ENCODE peak calls at places on chromosomes 11 and 22, in six cellular contexts. M, T, V, Z, F and X are unnamed samples.

GRCh38 chr11:71330996-71331395 is 78.6 kb upstream of the SHANK2 start:
- DNase-seq in M (no peak), T (no peak), V (no peak), Z (no peak), F (no peak), X (no peak)

GRCh38 chr11:11407065-11407737 is 54.2 kb upstream of the CSNK2A3 start:
- DNase-seq in M (no peak), T (no peak), V (no peak), Z (no peak), F (no peak), X (no peak)

GRCh38 chr11:128919192-128919591 is 23.5 kb downstream of the TP53AIP1 start:
- DNase-seq in M (no peak), T (no peak), V (no peak), Z (no peak), F (no peak), X (no peak)

GRCh38 chr22:26826431-26826935 is 169.1 kb downstream of the MIAT start:
- DNase-seq in M (no peak), T (no peak), V (no peak), Z (no peak), F (no peak), X (no peak)

GRCh38 chr22:49326558-49326957 is 501.1 kb downstream of the BRD1 start:
- DNase-seq in M (peak; percentile 64), T (no peak), V (no peak), Z (no peak), F (no peak), X (no peak)

GRCh38 chr11:12715941-12716340 is 41.7 kb downstream of the TEAD1 start:
- DNase-seq in M (no peak), T (no peak), V (no peak), Z (no peak), F (no peak), X (no peak)

GRCh38 chr22:19086417-19086816 is 35.8 kb downstream of the DGCR2 start:
- DNase-seq in M (no peak), T (no peak), V (no peak), Z (no peak), F (no peak), X (no peak)

GRCh38 chr22:30860176-30861105 is 108.1 kb downstream of the MORC2 start:
- DNase-seq in M (peak; percentile 88), T (peak; percentile 2), V (no peak), Z (no peak), F (no peak), X (no peak)

GRCh38 chr11:119699227-119699626 is 29.8 kb downstream of the NECTIN1 start:
- DNase-seq in M (no peak), T (peak; percentile 84), V (peak; percentile 15), Z (no peak), F (peak; percentile 68), X (peak; percentile 46)

GRCh38 chr11:69439127-69439526 is 42.3 kb upstream of the LINC01488 start:
- DNase-seq in M (no peak), T (no peak), V (no peak), Z (peak; percentile 68), F (no peak), X (no peak)

GRCh38 chr11:69438286-69438920 is 43.1 kb upstream of the LINC01488 start:
- DNase-seq in M (no peak), T (no peak), V (no peak), Z (peak; percentile 25), F (no peak), X (no peak)

GRCh38 chr11:69437001-69437875 is 44.2 kb upstream of the LINC01488 start:
- DNase-seq in M (no peak), T (peak; percentile 81), V (no peak), Z (peak; percentile 60), F (peak; percentile 82), X (peak; percentile 29)

GRCh38 chr11:69436041-69436982 is 45.2 kb upstream of the LINC01488 start:
- DNase-seq in M (no peak), T (no peak), V (no peak), Z (no peak), F (no peak), X (no peak)

DNA sequence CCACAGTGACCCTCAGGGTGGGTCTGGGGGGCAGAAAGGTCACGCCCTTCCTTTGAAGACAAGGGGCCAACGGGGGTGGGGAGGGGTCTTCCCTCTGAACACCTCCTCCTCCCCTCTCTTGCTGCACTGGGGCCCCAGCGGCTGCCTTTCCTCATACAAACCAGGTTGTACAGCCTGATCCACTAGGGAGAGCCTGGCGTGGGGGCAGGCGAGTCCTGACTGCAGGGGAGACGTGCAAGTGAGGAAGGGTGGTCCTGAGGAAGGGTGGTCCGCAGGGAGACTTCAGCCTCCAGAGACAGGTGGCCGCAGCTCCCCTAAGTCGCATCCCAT is 43.6 kb upstream of the LINC01488 start:
- DNase-seq in M (no peak), T (no peak), V (no peak), Z (no peak), F (no peak), X (no peak)
- H3K4me1 ChIP-seq in M (peaks cover 11% of the 10 kb centered on the region), T (peaks cover 26% of the 10 kb centered on the region), V (peaks cover 6% of the 10 kb centered on the region), Z (peaks cover 64% of the 10 kb centered on the region), F (peaks cover 50% of the 10 kb centered on the region), X (peaks cover 11% of the 10 kb centered on the region)

DNA sequence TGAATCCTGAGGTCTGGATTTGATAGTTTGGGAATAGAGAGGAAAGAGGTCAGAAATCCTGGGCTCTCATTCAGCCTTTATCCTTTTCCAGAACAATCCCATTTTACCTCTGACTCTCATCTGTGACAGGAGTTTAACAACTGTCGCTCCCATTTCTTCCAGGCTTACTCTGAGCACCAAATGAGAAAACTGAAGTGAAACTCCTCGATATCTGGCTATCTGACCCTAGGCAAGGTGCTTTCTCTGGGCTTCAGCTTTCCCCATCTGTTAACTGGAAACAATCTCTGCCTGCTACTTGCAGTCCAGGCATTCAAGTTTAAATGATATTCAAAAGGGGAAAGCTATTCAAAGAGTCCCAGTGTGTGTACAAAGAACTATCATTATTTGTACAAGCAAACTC is 50.1 kb downstream of the NRXN2 start:
- DNase-seq in M (no peak), T (no peak), V (no peak), Z (no peak), F (no peak), X (no peak)
- H3K4me1 ChIP-seq in M (peaks cover 14% of the 10 kb centered on the region), T (no peaks in the 10 kb centered on the region), V (peaks cover 10% of the 10 kb centered on the region), Z (peaks cover 19% of the 10 kb centered on the region), F (peaks cover 6% of the 10 kb centered on the region), X (no peaks in the 10 kb centered on the region)

DNA sequence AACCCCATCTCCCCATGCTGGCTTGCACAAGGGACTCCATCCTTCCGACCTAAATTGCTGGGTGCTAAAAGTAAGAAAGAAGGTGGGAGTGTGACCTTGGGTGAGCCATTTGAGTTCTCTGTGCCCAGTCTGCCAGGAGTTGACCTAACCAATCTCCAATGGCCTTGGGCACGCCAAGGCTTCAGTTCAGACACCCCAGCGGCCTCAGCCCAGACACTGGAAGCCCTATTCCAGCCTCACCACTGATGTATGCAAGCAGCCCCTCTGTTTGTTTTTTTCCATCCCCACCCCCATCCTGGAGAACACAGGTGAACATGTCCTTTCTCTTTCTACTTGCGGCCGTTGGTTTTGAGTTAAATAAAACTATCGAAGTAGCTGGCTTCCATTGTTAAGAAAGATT is 31.9 kb downstream of the MYH9 start:
- DNase-seq in M (no peak), T (no peak), V (no peak), Z (no peak), F (no peak), X (no peak)
- H3K4me1 ChIP-seq in M (peaks cover 99% of the 10 kb centered on the region), T (peaks cover 57% of the 10 kb centered on the region), V (peaks cover 92% of the 10 kb centered on the region), Z (peaks cover 25% of the 10 kb centered on the region), F (peaks cover 90% of the 10 kb centered on the region), X (peaks cover 15% of the 10 kb centered on the region)

GRCh38 chr11:65114538-65115171 is 2.8 kb downstream of the ZNHIT2 start:
- DNase-seq in M (no peak), T (no peak), V (no peak), Z (no peak), F (no peak), X (no peak)
- H3K4me1 ChIP-seq in M (peaks cover 60% of the 10 kb centered on the region), T (peaks cover 27% of the 10 kb centered on the region), V (peaks cover 48% of the 10 kb centered on the region), Z (peaks cover 9% of the 10 kb centered on the region), F (peaks cover 38% of the 10 kb centered on the region), X (peaks cover 25% of the 10 kb centered on the region)

GRCh38 chr11:96257972-96258951 is 84.7 kb downstream of the MAML2 start:
- DNase-seq in M (no peak), T (no peak), V (no peak), Z (no peak), F (no peak), X (no peak)
- H3K4me1 ChIP-seq in M (peaks cover 81% of the 10 kb centered on the region), T (peaks cover 35% of the 10 kb centered on the region), V (peaks cover 71% of the 10 kb centered on the region), Z (peaks cover 7% of the 10 kb centered on the region), F (peaks cover 54% of the 10 kb centered on the region), X (peaks cover 20% of the 10 kb centered on the region)

GRCh38 chr11:134226806-134227325 is 2.4 kb downstream of the VPS26B start:
- DNase-seq in M (no peak), T (no peak), V (no peak), Z (no peak), F (no peak), X (no peak)
- H3K4me1 ChIP-seq in M (peaks cover 76% of the 10 kb centered on the region), T (peaks cover 17% of the 10 kb centered on the region), V (peaks cover 20% of the 10 kb centered on the region), Z (peaks cover 19% of the 10 kb centered on the region), F (peaks cover 20% of the 10 kb centered on the region), X (peaks cover 23% of the 10 kb centered on the region)

DNA sequence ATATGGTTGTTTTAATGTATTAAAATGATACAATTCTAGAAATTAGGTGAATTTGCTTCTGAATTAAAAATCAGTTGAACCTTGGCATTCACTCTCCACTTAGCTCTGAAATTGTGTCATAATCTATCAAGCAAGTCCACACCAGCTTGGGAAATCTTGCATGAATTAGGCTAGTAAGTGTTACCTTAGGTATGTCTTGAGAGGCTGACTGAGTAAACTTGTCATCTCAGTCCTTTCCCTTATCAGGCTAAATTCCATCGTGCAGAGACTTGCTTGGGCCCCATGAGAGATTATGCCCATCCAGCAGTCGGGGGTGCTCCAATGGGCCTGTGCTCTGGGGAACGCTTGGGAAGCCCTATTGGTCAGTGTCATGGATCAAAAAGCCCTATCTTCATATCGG is 33.9 kb upstream of the ST14 start:
- DNase-seq in M (no peak), T (no peak), V (no peak), Z (no peak), F (no peak), X (no peak)
- H3K4me1 ChIP-seq in M (peaks cover 19% of the 10 kb centered on the region), T (peaks cover 5% of the 10 kb centered on the region), V (peaks cover 14% of the 10 kb centered on the region), Z (no peaks in the 10 kb centered on the region), F (peaks cover 39% of the 10 kb centered on the region), X (no peaks in the 10 kb centered on the region)